ENCODE peak calls at places on chromosome 7, in four cellular contexts. Z is tibial nerve, M is sigmoid colon, F is heart left ventricle. J is an unnamed sample. For H3K36me3, the result is how much of the 10 kb centered on the place peaks cover.

GRCh38 chr7:27940341-27940740 is 200.4 kb downstream of the TAX1BP1 start:
- DNase-seq in Z (no peak), M (no peak), F (no peak), J (no peak)

GRCh38 chr7:101169838-101170531 is 4.6 kb upstream of the VGF start:
- DNase-seq in Z (peak), M (no peak), F (peak), J (no peak)

GRCh38 chr7:101804087-101804631 is 13.3 kb upstream of the CUX1 start:
- DNase-seq in Z (no peak), M (no peak), F (no peak), J (no peak)

GRCh38 chr7:28065721-28066285 is 114.8 kb downstream of the JAZF1 start:
- DNase-seq in Z (no peak), M (no peak), F (no peak), J (no peak)

GRCh38 chr7:26155531-26156375 is 3.8 kb downstream of the NFE2L3 start:
- DNase-seq in Z (no peak), M (no peak), F (no peak), J (no peak)

GRCh38 chr7:1251796-1252542 is 19.3 kb downstream of the UNCX start:
- DNase-seq in Z (no peak), M (no peak), F (no peak), J (no peak)

GRCh38 chr7:23277359-23277989 is 21.7 kb upstream of the MALSU1 start:
- DNase-seq in Z (peak), M (no peak), F (no peak), J (no peak)

GRCh38 chr7:81367335-81367801 is 402.5 kb downstream of the HGF start:
- DNase-seq in Z (peak), M (peak), F (peak), J (peak)

GRCh38 chr7:85041599-85042216 is 145.1 kb downstream of the SEMA3D start:
- DNase-seq in Z (peak), M (no peak), F (peak), J (peak)

GRCh38 chr7:150753239-150753638 is 16.0 kb downstream of the GIMAP5 start:
- DNase-seq in Z (no peak), M (no peak), F (no peak), J (peak)

GRCh38 chr7:140168816-140169215 is 8.0 kb downstream of the KDM7A start:
- DNase-seq in Z (no peak), M (no peak), F (no peak), J (no peak)

GRCh38 chr7:36567699-36568436 is 156.4 kb downstream of the AOAH start:
- DNase-seq in Z (no peak), M (no peak), F (no peak), J (no peak)

GRCh38 chr7:47968852-47969774 is 10.3 kb downstream of the HUS1 start:
- DNase-seq in Z (peak), M (no peak), F (peak), J (no peak)

GRCh38 chr7:47967708-47968107 is 11.7 kb downstream of the HUS1 start:
- DNase-seq in Z (no peak), M (no peak), F (no peak), J (no peak)

GRCh38 chr7:47962262-47962661 is 14.0 kb upstream of the PKD1L1 start:
- DNase-seq in Z (no peak), M (no peak), F (no peak), J (no peak)

GRCh38 chr7:47967123-47967522 is 12.3 kb downstream of the HUS1 start:
- DNase-seq in Z (no peak), M (no peak), F (peak), J (no peak)

DNA sequence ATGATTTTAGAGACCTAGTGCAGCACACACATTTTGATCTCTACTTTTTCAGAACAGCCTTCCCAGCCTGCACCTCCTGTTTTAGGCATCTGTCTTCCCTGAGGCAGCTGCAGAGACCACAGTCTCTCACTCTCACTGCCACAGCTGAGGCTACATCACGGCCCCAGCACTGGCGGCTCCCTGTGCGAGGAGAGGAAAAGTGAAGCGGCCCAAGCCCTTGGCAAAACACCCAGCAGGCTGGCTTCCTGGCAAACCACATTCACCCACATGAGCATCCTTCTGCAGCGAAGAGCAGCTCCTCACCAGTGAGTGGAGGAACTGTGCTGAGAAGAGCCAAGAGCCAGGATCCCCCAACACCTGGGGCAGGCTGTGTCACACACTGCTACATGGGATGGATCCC is 14.0 kb downstream of the HUS1 start:
- DNase-seq in Z (no peak), M (no peak), F (no peak), J (no peak)
- TF ChIP-seq POLR2A in Z (no peak), M (no peak), F (no peak), J (no peak)

DNA sequence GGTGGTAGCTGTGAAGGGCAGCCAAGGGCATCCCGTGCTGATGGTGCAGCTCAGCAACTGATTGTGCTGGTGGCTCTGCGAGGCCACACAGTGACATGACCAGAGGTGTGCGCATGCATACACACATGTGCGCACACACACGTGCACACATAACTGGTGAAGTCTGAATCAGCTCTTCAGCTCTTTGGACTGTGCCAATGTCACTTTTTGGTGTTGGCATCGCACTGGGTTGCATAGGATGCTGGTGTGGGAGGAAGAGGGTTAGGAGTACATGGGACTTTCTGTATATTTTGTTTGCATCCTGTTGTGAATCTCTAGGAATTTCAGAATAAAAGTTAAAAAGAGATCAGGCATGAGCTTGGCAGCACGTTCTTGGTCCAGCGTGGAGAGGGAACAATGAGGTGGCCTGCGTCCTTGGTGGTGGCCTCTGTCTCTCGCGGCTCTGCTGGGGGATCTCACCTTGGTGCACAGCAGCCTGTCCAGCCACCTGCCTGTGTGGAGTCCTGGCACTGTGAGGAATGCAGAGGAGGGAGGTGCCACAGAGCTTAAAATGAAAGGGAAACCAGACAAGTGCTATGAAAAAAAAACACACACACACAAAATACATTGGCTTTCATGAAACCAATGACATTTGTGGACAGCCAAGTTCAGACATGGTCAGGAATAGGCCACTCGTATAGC is 124.0 kb downstream of the TRRAP start:
- DNase-seq in Z (no peak), M (no peak), F (no peak), J (no peak)
- H3K36me3 ChIP-seq in Z (under half), M (under half), F (half or more), J (under half)

DNA sequence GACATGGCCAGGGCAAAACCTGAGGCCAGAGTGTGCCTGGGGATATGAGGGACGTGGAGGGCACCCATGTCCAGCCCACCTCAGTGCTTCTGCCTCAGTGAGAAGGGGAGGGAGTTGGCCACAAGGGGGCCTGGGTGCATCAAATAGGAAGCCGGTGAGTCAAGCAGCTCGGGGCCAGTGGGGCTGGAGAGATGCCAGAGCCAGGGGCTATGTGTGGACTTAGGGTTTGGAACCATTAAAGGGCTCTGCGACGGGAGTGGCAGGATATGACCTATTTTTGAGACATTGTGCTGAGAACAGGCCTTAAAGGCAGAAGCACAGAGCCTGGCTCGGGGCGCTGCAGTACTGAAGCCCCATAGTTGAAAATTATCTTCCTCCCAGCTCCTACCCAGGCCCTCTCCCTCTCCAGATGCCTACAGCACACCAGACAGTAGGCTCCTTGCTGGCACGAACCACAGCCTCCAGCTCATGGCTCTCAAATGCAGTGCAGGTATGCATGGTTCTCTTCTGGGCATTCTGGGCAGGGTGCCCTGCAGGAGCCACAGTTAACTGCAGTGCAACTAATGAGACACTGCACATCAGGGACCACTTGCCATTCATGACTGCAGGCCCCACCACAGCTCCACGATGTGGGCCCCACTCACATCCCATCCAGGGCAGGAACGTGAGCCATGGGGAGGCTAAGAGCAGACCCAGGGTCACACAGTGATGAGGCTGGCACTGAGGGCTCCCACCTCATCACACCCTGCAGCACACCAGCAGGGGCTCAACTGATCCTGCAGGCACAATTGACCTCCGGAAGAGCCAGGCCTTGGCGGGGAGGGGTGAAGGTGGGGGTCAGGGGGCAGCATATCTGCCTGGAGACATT is 7.2 kb upstream of the PGAM2 start:
- DNase-seq in Z (peak), M (peak), F (peak), J (peak)
- TF ChIP-seq POLR2A in Z (no peak), M (no peak), F (no peak), J (no peak)

DNA sequence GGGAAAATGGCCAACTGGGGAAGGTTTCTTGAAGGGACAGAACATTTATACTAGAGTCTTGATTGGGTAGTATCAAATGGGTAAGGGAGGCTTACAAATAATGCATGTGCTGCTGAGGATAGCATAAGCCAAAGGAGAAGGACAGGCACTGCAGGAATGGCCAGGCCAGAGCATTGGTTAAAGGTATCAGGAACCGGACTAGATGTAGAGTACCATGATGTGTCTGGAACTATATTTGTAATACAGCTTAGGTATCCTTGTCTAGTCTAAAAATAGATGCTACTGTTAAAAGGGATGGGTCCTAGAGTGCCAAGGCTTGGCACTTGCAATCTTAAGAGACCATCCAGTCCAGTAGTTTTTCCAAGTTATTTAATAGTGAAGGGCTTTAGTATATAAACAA is 20.3 kb downstream of the TMEM243 start:
- DNase-seq in Z (no peak), M (no peak), F (no peak), J (no peak)
- H3K36me3 ChIP-seq in Z (under half), M (under half), F (under half), J (under half)

DNA sequence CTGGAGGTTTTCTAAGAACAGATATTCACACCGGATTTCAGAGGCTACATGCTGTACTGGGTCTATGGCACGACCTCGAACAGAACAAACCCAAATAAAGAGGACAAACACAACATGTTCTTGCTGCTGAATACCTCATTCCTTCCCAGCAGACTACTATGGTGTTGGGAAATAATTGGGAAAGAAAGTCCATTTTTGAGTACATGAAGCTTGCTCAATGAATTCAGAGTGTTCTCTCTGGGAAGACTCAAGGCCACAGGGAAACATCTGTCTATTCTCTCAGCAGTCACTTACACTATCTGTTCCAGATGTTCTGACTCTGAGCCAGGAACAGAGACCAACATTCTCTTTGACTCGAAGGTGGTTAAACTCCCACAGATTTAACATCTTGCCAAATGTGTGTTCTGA is 30.9 kb downstream of the LAMB1 start:
- DNase-seq in Z (peak), M (no peak), F (no peak), J (peak)
- TF ChIP-seq POLR2A in Z (no peak), M (no peak), F (no peak), J (no peak)

GRCh38 chr7:121448429-121448828 is 52.3 kb upstream of the FAM3C start:
- DNase-seq in Z (no peak), M (no peak), F (no peak), J (no peak)

GRCh38 chr7:121447191-121447920 is 51.2 kb upstream of the FAM3C start:
- DNase-seq in Z (peak), M (no peak), F (peak), J (peak)

GRCh38 chr7:121449304-121449703 is 53.2 kb upstream of the FAM3C start:
- DNase-seq in Z (no peak), M (no peak), F (no peak), J (no peak)

GRCh38 chr7:121447939-121448338 is 51.8 kb upstream of the FAM3C start:
- DNase-seq in Z (no peak), M (no peak), F (no peak), J (no peak)

GRCh38 chr7:121446526-121446925 is 50.4 kb upstream of the FAM3C start:
- DNase-seq in Z (no peak), M (no peak), F (no peak), J (no peak)
- H3K36me3 ChIP-seq in Z (under half), M (under half), F (under half), J (under half)

GRCh38 chr7:106283831-106284515 is 810 bp downstream of the NAMPT start:
- DNase-seq in Z (peak), M (peak), F (peak), J (peak)
- TF ChIP-seq POLR2A in Z (peak), M (peak), F (no peak), J (no peak)

DNA sequence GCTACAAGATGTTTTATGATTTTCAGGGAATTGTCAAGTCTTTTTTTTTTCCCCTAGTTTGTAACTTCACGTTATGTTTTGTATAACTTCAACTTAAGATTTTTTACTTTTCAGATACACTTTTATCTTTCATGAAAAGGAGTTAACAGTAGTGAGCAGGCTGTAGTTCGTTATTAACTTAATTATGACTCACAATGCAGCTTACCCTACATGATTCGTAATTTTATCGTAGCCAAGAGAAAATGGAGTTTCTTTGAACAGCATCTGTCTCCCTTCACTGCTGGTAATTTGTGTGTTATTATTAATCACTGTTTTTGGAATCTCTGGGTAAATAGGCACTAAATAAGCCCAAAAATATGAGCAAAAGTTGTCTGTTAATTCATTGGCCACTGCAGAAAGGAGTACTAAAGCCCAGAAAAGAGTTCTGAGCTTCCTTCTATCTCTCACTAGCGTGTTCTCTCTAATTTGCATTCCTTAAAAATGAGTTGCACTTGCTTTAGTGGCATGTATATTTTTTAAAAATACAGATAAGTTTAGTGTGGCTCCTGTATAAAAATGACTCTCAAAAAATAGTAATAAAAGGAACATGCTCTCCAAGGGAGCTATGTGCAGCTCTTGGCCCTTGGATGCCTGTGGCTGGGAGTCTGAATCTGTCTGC is 36.1 kb downstream of the RALA start:
- DNase-seq in Z (no peak), M (no peak), F (no peak), J (no peak)
- H3K36me3 ChIP-seq in Z (under half), M (under half), F (under half), J (under half)

J was measured in gastrocnemius medialis.